ENCODE peak calls at places on chromosomes 1 and 21, in seven cellular contexts. T is neuronal stem cell; I is BE2C; D is CD4-positive, alpha-beta memory T cell; J is CD8-positive, alpha-beta T cell; F is kidney epithelial cell; E is AG04449. L is an unnamed sample.

GRCh38 chr21:42254631-42255030 is 35.7 kb downstream of the ABCG1 start:
- DNase-seq in J (no peak), I (no peak), F (no peak), D (no peak), T (no peak), E (no peak), L (no peak)

GRCh38 chr21:46084041-46084561 is 13.8 kb upstream of the COL6A2 start:
- DNase-seq in T (no peak), D (no peak), F (no peak), I (no peak), J (no peak), E (no peak), L (no peak)

GRCh38 chr1:20037877-20038276 is 32.1 kb upstream of the PLA2G5 start:
- DNase-seq in D (no peak), I (no peak), F (no peak), E (no peak), T (no peak), J (no peak), L (no peak)

GRCh38 chr1:41495171-41495948 is 10.9 kb upstream of the EDN2 start:
- DNase-seq in T (no peak), E (no peak), F (no peak), D (no peak), J (no peak), I (no peak), L (peak; percentile 29)

GRCh38 chr21:40837456-40837855 is 9.5 kb downstream of the DSCAM start:
- DNase-seq in F (no peak), J (no peak), E (peak; percentile 42), T (no peak), I (no peak), D (no peak), L (no peak)

GRCh38 chr1:93556291-93556690 is 108.4 kb downstream of the FNBP1L start:
- DNase-seq in J (no peak), D (no peak), I (peak; percentile 34), F (no peak), E (no peak), T (no peak), L (no peak)

GRCh38 chr1:155084722-155085503 is 6.3 kb downstream of the EFNA3 start:
- DNase-seq in T (peak; percentile 99), J (peak; percentile 87), F (peak; percentile 69), I (peak; percentile 96), E (peak; percentile 41), D (peak; percentile 92), L (peak; percentile 93)

GRCh38 chr1:159924791-159925712 is at the start of gene TAGLN2:
- DNase-seq in D (peak; percentile 89), J (peak; percentile 92), E (no peak), I (peak; percentile 69), F (peak; percentile 75), T (peak; percentile 70), L (peak; percentile 95)

GRCh38 chr1:240808381-240808780 is 196.4 kb upstream of the GREM2 start:
- DNase-seq in D (no peak), E (no peak), I (no peak), T (no peak), F (no peak), J (no peak), L (no peak)

GRCh38 chr1:204742676-204743075 is 57.1 kb upstream of the LRRN2 start:
- DNase-seq in E (no peak), D (no peak), F (no peak), I (peak; percentile 39), J (no peak), T (no peak), L (no peak)

DNA sequence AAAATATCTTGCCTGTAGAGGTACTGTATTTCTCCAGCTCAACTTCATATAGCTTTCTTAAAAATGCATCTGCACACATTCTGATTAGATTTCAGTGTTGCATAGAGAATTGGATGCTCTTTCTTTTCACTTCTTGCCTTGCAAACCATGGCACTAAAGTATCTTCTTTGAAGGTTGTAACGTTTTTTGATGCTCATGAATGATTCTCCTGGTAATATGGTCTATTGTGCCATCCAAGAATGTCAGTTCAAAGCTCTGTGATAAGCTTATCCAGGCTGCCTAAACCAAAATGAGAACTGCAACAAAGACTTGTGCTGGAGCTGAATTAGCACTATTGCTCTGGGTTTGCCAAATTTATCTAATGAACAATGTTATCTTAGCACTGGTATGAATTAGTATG is 1.9 kb downstream of the SGIP1 start:
- DNase-seq in T (no peak), F (no peak), E (no peak), J (no peak), D (no peak), I (no peak), L (no peak)
- H3K4me3 ChIP-seq in T (no peak overlapping the region), F (peak overlapping the region; percentile 11), E (peak overlapping the region; percentile 65), J (no peak overlapping the region), D (no peak overlapping the region), I (peak overlapping the region; percentile 87), L (no peak overlapping the region)

GRCh38 chr1:230332429-230333088 is 93.6 kb downstream of the PGBD5 start:
- DNase-seq in J (no peak), T (peak; percentile 20), D (no peak), E (no peak), I (no peak), F (no peak), L (no peak)
- H3K4me3 ChIP-seq in J (no peak overlapping the region), T (no peak overlapping the region), D (no peak overlapping the region), E (no peak overlapping the region), I (no peak overlapping the region), F (no peak overlapping the region), L (no peak overlapping the region)

GRCh38 chr21:44911066-44911383 is 9.7 kb downstream of the ITGB2 start:
- DNase-seq in I (no peak), D (no peak), T (no peak), J (no peak), E (no peak), F (no peak), L (no peak)
- H3K4me3 ChIP-seq in I (no peak overlapping the region), D (peak overlapping the region; percentile 12), T (no peak overlapping the region), J (peak overlapping the region; percentile 42), E (no peak overlapping the region), F (no peak overlapping the region), L (no peak overlapping the region)

GRCh38 chr1:91022518-91022929 is 689 bp upstream of the ZNF644 start:
- DNase-seq in E (no peak), T (no peak), I (no peak), J (no peak), F (no peak), D (no peak), L (no peak)

GRCh38 chr1:91018006-91018405 is 3.8 kb downstream of the ZNF644 start:
- DNase-seq in F (no peak), I (no peak), E (no peak), J (no peak), T (no peak), D (peak; percentile 17), L (no peak)

GRCh38 chr1:91020967-91021685 is 709 bp downstream of the ZNF644 start:
- DNase-seq in F (peak; percentile 63), D (peak; percentile 70), I (peak; percentile 75), J (peak; percentile 65), T (peak; percentile 81), E (no peak), L (peak; percentile 84)

GRCh38 chr1:91021686-91022517 is at the start of gene ZNF644:
- DNase-seq in J (peak; percentile 84), I (peak; percentile 74), T (peak; percentile 88), E (peak; percentile 45), D (peak; percentile 94), F (peak; percentile 69), L (peak; percentile 95)

DNA sequence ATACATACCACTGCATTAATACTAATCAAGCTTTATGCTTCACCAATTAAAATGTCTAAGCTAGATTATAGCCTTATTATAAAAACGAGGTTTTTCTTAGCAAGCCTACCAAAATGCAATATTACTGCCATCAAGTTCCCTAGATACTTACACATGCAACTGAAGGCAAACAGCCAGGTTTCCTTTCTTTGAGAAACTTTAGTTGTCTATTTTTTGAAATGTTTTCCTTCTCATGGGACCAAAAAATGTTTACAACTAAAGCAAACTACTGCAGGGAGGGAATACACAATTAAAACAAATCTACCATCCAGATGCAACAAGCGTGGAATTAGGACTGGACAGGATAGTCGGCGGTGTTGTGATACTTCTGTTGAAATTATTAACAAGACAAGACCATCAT is 1.3 kb downstream of the ZNF644 start:
- DNase-seq in E (no peak), J (no peak), T (no peak), F (no peak), I (no peak), D (no peak), L (no peak)
- H3K4me3 ChIP-seq in E (peak overlapping the region; percentile 78), J (peak overlapping the region; percentile 75), T (peak overlapping the region; percentile 63), F (peak overlapping the region; percentile 95), I (peak overlapping the region; percentile 83), D (peak overlapping the region; percentile 57), L (peak overlapping the region; percentile 93)

GRCh38 chr1:54814148-54814498 is 13.0 kb upstream of the TTC22 start:
- DNase-seq in T (no peak), D (no peak), E (no peak), J (no peak), I (no peak), F (no peak), L (no peak)
- H3K4me3 ChIP-seq in T (no peak overlapping the region), D (no peak overlapping the region), E (no peak overlapping the region), J (no peak overlapping the region), I (no peak overlapping the region), F (no peak overlapping the region), L (no peak overlapping the region)

DNA sequence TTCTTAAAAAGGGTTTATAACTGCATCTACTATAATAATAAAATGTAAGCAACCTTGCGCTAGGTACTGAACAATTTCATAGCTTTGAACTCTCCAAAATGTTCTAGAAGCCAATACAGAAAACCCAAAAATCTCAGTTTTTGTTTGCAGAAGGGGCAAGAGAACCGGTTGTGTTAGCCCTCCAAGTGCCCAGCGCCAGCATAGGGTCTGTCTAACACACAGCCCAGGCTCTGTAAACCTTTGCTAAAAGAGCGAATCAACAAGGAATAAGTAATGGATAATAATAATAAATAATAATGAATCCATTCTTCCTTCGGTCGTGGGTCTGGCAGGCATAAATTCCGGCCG is 333 bp upstream of the CHAF1B start:
- DNase-seq in J (no peak), E (no peak), F (no peak), T (no peak), I (no peak), D (no peak), L (no peak)
- H3K4me3 ChIP-seq in J (peak overlapping the region; percentile 66), E (peak overlapping the region; percentile 63), F (no peak overlapping the region), T (peak overlapping the region; percentile 85), I (peak overlapping the region; percentile 61), D (no peak overlapping the region), L (peak overlapping the region; percentile 57)

L was measured in MG63.